ENCODE peak calls at places on chromosome 21, in nine cellular contexts. One of them, this sample, is unnamed.

GRCh38 chr21:25171438-25171837 is 435.8 kb downstream of the MRPL39 start:
- DNase-seq in LNCaP clone FGC: no peak
- DNase-seq in left ventricle myocardium inferior: no peak
- DNase-seq in tibial artery: no peak
- DNase-seq in OCI-LY7: no peak
- DNase-seq in GM12865: no peak
- DNase-seq in AG04450: no peak
- DNase-seq in pancreas: no peak
- DNase-seq in Panc1: no peak
- DNase-seq in this sample: peak

GRCh38 chr21:16551101-16551695 is 821.4 kb downstream of the USP25 start:
- DNase-seq in tibial artery: no peak
- DNase-seq in GM12865: no peak
- DNase-seq in OCI-LY7: no peak
- DNase-seq in AG04450: no peak
- DNase-seq in Panc1: no peak
- DNase-seq in left ventricle myocardium inferior: no peak
- DNase-seq in LNCaP clone FGC: no peak
- DNase-seq in pancreas: no peak
- DNase-seq in this sample: no peak

GRCh38 chr21:45138199-45139002 is 64.0 kb downstream of the ADARB1 start:
- DNase-seq in LNCaP clone FGC: no peak
- DNase-seq in Panc1: no peak
- DNase-seq in left ventricle myocardium inferior: peak
- DNase-seq in AG04450: no peak
- DNase-seq in OCI-LY7: peak
- DNase-seq in pancreas: peak
- DNase-seq in GM12865: peak
- DNase-seq in tibial artery: peak
- DNase-seq in this sample: peak

GRCh38 chr21:45831991-45832740 is 149.4 kb upstream of the COL6A1 start:
- DNase-seq in pancreas: no peak
- DNase-seq in GM12865: no peak
- DNase-seq in LNCaP clone FGC: no peak
- DNase-seq in AG04450: peak
- DNase-seq in Panc1: no peak
- DNase-seq in OCI-LY7: no peak
- DNase-seq in left ventricle myocardium inferior: no peak
- DNase-seq in tibial artery: no peak
- DNase-seq in this sample: peak

GRCh38 chr21:27450216-27450615 is 483.3 kb upstream of the ADAMTS5 start:
- DNase-seq in AG04450: no peak
- DNase-seq in left ventricle myocardium inferior: no peak
- DNase-seq in pancreas: no peak
- DNase-seq in tibial artery: no peak
- DNase-seq in OCI-LY7: no peak
- DNase-seq in LNCaP clone FGC: no peak
- DNase-seq in GM12865: no peak
- DNase-seq in Panc1: no peak
- DNase-seq in this sample: no peak

GRCh38 chr21:45499201-45499750 is 43.0 kb downstream of the SLC19A1 start:
- DNase-seq in OCI-LY7: no peak
- DNase-seq in pancreas: peak
- DNase-seq in Panc1: no peak
- DNase-seq in tibial artery: no peak
- DNase-seq in GM12865: no peak
- DNase-seq in AG04450: no peak
- DNase-seq in left ventricle myocardium inferior: peak
- DNase-seq in LNCaP clone FGC: no peak
- DNase-seq in this sample: no peak

GRCh38 chr21:17529648-17530047 is 16.8 kb downstream of the CXADR start:
- DNase-seq in left ventricle myocardium inferior: no peak
- DNase-seq in GM12865: no peak
- DNase-seq in LNCaP clone FGC: no peak
- DNase-seq in Panc1: no peak
- DNase-seq in AG04450: no peak
- DNase-seq in pancreas: no peak
- DNase-seq in OCI-LY7: no peak
- DNase-seq in tibial artery: no peak
- DNase-seq in this sample: no peak

GRCh38 chr21:29748391-29749167 is 191.2 kb downstream of the GRIK1 start:
- DNase-seq in Panc1: no peak
- DNase-seq in tibial artery: no peak
- DNase-seq in AG04450: no peak
- DNase-seq in LNCaP clone FGC: no peak
- DNase-seq in left ventricle myocardium inferior: no peak
- DNase-seq in OCI-LY7: no peak
- DNase-seq in pancreas: no peak
- DNase-seq in GM12865: no peak
- DNase-seq in this sample: no peak

GRCh38 chr21:36813071-36813470 is 114.2 kb downstream of the SIM2 start:
- DNase-seq in AG04450: no peak
- DNase-seq in LNCaP clone FGC: no peak
- DNase-seq in tibial artery: no peak
- DNase-seq in Panc1: no peak
- DNase-seq in GM12865: no peak
- DNase-seq in pancreas: no peak
- DNase-seq in OCI-LY7: no peak
- DNase-seq in left ventricle myocardium inferior: no peak
- DNase-seq in this sample: no peak

GRCh38 chr21:43767980-43768867 is 7.9 kb downstream of the CSTB start:
- DNase-seq in GM12865: no peak
- DNase-seq in left ventricle myocardium inferior: no peak
- DNase-seq in LNCaP clone FGC: no peak
- DNase-seq in Panc1: no peak
- DNase-seq in AG04450: peak
- DNase-seq in tibial artery: peak
- DNase-seq in OCI-LY7: no peak
- DNase-seq in pancreas: no peak
- DNase-seq in this sample: peak

GRCh38 chr21:36743008-36743407 is 44.1 kb downstream of the SIM2 start:
- DNase-seq in GM12865: no peak
- DNase-seq in AG04450: no peak
- DNase-seq in pancreas: no peak
- DNase-seq in left ventricle myocardium inferior: no peak
- DNase-seq in LNCaP clone FGC: no peak
- DNase-seq in OCI-LY7: no peak
- DNase-seq in Panc1: no peak
- DNase-seq in tibial artery: no peak
- DNase-seq in this sample: no peak

GRCh38 chr21:30282850-30283249 is at the start of gene KRTAP24-1:
- DNase-seq in LNCaP clone FGC: no peak
- DNase-seq in pancreas: no peak
- DNase-seq in AG04450: no peak
- DNase-seq in tibial artery: no peak
- DNase-seq in OCI-LY7: no peak
- DNase-seq in GM12865: no peak
- DNase-seq in left ventricle myocardium inferior: no peak
- DNase-seq in Panc1: no peak
- DNase-seq in this sample: no peak

GRCh38 chr21:19507682-19508260 is 1104.2 kb upstream of the TMPRSS15 start:
- DNase-seq in OCI-LY7: peak
- DNase-seq in tibial artery: no peak
- DNase-seq in LNCaP clone FGC: no peak
- DNase-seq in Panc1: no peak
- DNase-seq in pancreas: no peak
- DNase-seq in left ventricle myocardium inferior: no peak
- DNase-seq in AG04450: no peak
- DNase-seq in GM12865: peak
- DNase-seq in this sample: peak

GRCh38 chr21:43277481-43278351 is 108.9 kb downstream of the CRYAA start:
- DNase-seq in pancreas: no peak
- DNase-seq in left ventricle myocardium inferior: peak
- DNase-seq in Panc1: no peak
- DNase-seq in tibial artery: no peak
- DNase-seq in OCI-LY7: no peak
- DNase-seq in AG04450: no peak
- DNase-seq in LNCaP clone FGC: no peak
- DNase-seq in GM12865: no peak
- DNase-seq in this sample: no peak

GRCh38 chr21:27647401-27647800 is 680.5 kb upstream of the ADAMTS5 start:
- DNase-seq in LNCaP clone FGC: peak
- DNase-seq in GM12865: no peak
- DNase-seq in OCI-LY7: no peak
- DNase-seq in AG04450: no peak
- DNase-seq in pancreas: no peak
- DNase-seq in tibial artery: no peak
- DNase-seq in Panc1: no peak
- DNase-seq in left ventricle myocardium inferior: no peak
- DNase-seq in this sample: no peak

GRCh38 chr21:46284077-46284644 is 1.2 kb downstream of the MCM3AP start:
- DNase-seq in tibial artery: no peak
- DNase-seq in LNCaP clone FGC: peak
- DNase-seq in pancreas: no peak
- DNase-seq in GM12865: no peak
- DNase-seq in AG04450: no peak
- DNase-seq in OCI-LY7: no peak
- DNase-seq in Panc1: no peak
- DNase-seq in left ventricle myocardium inferior: no peak
- DNase-seq in this sample: peak

GRCh38 chr21:33135925-33136324 is 66.0 kb downstream of the OLIG1 start:
- DNase-seq in left ventricle myocardium inferior: no peak
- DNase-seq in AG04450: no peak
- DNase-seq in GM12865: no peak
- DNase-seq in OCI-LY7: no peak
- DNase-seq in Panc1: no peak
- DNase-seq in tibial artery: no peak
- DNase-seq in pancreas: no peak
- DNase-seq in LNCaP clone FGC: peak
- DNase-seq in this sample: no peak

GRCh38 chr21:36209626-36210171 is 53.1 kb downstream of the DOP1B start:
- DNase-seq in LNCaP clone FGC: peak
- DNase-seq in Panc1: peak
- DNase-seq in AG04450: peak
- DNase-seq in OCI-LY7: peak
- DNase-seq in tibial artery: no peak
- DNase-seq in left ventricle myocardium inferior: no peak
- DNase-seq in pancreas: no peak
- DNase-seq in GM12865: peak
- DNase-seq in this sample: peak

GRCh38 chr21:31554511-31555022 is 104.9 kb upstream of the SOD1 start:
- DNase-seq in LNCaP clone FGC: no peak
- DNase-seq in GM12865: peak
- DNase-seq in OCI-LY7: no peak
- DNase-seq in tibial artery: no peak
- DNase-seq in pancreas: no peak
- DNase-seq in Panc1: no peak
- DNase-seq in left ventricle myocardium inferior: no peak
- DNase-seq in AG04450: no peak
- DNase-seq in this sample: peak

GRCh38 chr21:38042246-38042645 is 126.0 kb upstream of the KCNJ6 start:
- DNase-seq in Panc1: no peak
- DNase-seq in tibial artery: no peak
- DNase-seq in left ventricle myocardium inferior: no peak
- DNase-seq in AG04450: no peak
- DNase-seq in GM12865: no peak
- DNase-seq in OCI-LY7: no peak
- DNase-seq in pancreas: no peak
- DNase-seq in LNCaP clone FGC: no peak
- DNase-seq in this sample: no peak

GRCh38 chr21:38048241-38048640 is 132.0 kb upstream of the KCNJ6 start:
- DNase-seq in OCI-LY7: no peak
- DNase-seq in Panc1: no peak
- DNase-seq in LNCaP clone FGC: peak
- DNase-seq in AG04450: no peak
- DNase-seq in GM12865: no peak
- DNase-seq in tibial artery: no peak
- DNase-seq in pancreas: no peak
- DNase-seq in left ventricle myocardium inferior: no peak
- DNase-seq in this sample: no peak
- TF ChIP-seq CTCF in OCI-LY7: no peak
- TF ChIP-seq CTCF in Panc1: no peak
- TF ChIP-seq CTCF in LNCaP clone FGC: no peak
- TF ChIP-seq CTCF in AG04450: no peak
- TF ChIP-seq CTCF in GM12865: no peak
- TF ChIP-seq CTCF in tibial artery: no peak
- TF ChIP-seq CTCF in pancreas: no peak
- TF ChIP-seq CTCF in left ventricle myocardium inferior: no peak
- TF ChIP-seq CTCF in this sample: no peak

GRCh38 chr21:42062543-42063022 is 8.5 kb upstream of the UMODL1 start:
- DNase-seq in GM12865: peak
- DNase-seq in pancreas: no peak
- DNase-seq in tibial artery: peak
- DNase-seq in left ventricle myocardium inferior: no peak
- DNase-seq in OCI-LY7: peak
- DNase-seq in Panc1: no peak
- DNase-seq in LNCaP clone FGC: no peak
- DNase-seq in AG04450: no peak
- DNase-seq in this sample: no peak
- H3K4me3 ChIP-seq in GM12865: peak
- H3K4me3 ChIP-seq in pancreas: no peak
- H3K4me3 ChIP-seq in tibial artery: no peak
- H3K4me3 ChIP-seq in left ventricle myocardium inferior: no peak
- H3K4me3 ChIP-seq in OCI-LY7: peak
- H3K4me3 ChIP-seq in Panc1: no peak
- H3K4me3 ChIP-seq in LNCaP clone FGC: no peak
- H3K4me3 ChIP-seq in AG04450: no peak
- H3K4me3 ChIP-seq in this sample: no peak

GRCh38 chr21:34670962-34671348 is 2.2 kb downstream of the CLIC6 start:
- DNase-seq in OCI-LY7: no peak
- DNase-seq in LNCaP clone FGC: no peak
- DNase-seq in GM12865: peak
- DNase-seq in left ventricle myocardium inferior: no peak
- DNase-seq in AG04450: no peak
- DNase-seq in pancreas: no peak
- DNase-seq in tibial artery: no peak
- DNase-seq in Panc1: no peak
- DNase-seq in this sample: no peak
- TF ChIP-seq CTCF in OCI-LY7: no peak
- TF ChIP-seq CTCF in LNCaP clone FGC: no peak
- TF ChIP-seq CTCF in GM12865: peak
- TF ChIP-seq CTCF in left ventricle myocardium inferior: no peak
- TF ChIP-seq CTCF in AG04450: peak
- TF ChIP-seq CTCF in pancreas: no peak
- TF ChIP-seq CTCF in tibial artery: no peak
- TF ChIP-seq CTCF in Panc1: peak
- TF ChIP-seq CTCF in this sample: no peak

GRCh38 chr21:28674807-28675206 is 317.9 kb downstream of the LTN1 start:
- DNase-seq in OCI-LY7: no peak
- DNase-seq in Panc1: no peak
- DNase-seq in left ventricle myocardium inferior: no peak
- DNase-seq in LNCaP clone FGC: no peak
- DNase-seq in AG04450: no peak
- DNase-seq in GM12865: no peak
- DNase-seq in tibial artery: no peak
- DNase-seq in pancreas: no peak
- DNase-seq in this sample: peak
- H3K4me3 ChIP-seq in OCI-LY7: no peak
- H3K4me3 ChIP-seq in Panc1: no peak
- H3K4me3 ChIP-seq in left ventricle myocardium inferior: no peak
- H3K4me3 ChIP-seq in LNCaP clone FGC: no peak
- H3K4me3 ChIP-seq in AG04450: no peak
- H3K4me3 ChIP-seq in GM12865: no peak
- H3K4me3 ChIP-seq in tibial artery: no peak
- H3K4me3 ChIP-seq in pancreas: no peak
- H3K4me3 ChIP-seq in this sample: no peak

This sample was measured in fibroblast of mammary gland.